ENCODE peak calls at places on chromosome 10, in four cellular contexts. G, F, M and A are unnamed samples.

GRCh38 chr10:17454181-17454800 is at the start of gene ST8SIA6:
- DNase-seq in G (peak), F (peak), M (peak), A (peak)

GRCh38 chr10:72918352-72918751 is 24.8 kb downstream of the OIT3 start:
- DNase-seq in G (no peak), F (no peak), M (no peak), A (no peak)

GRCh38 chr10:83089335-83089734 is 1050.0 kb upstream of the GHITM start:
- DNase-seq in G (no peak), F (no peak), M (no peak), A (no peak)

GRCh38 chr10:131669838-131670237 is 231.0 kb upstream of the PPP2R2D start:
- DNase-seq in G (no peak), F (no peak), M (no peak), A (no peak)

GRCh38 chr10:80487791-80488538 is 33.9 kb downstream of the TSPAN14 start:
- DNase-seq in G (no peak), F (no peak), M (no peak), A (peak)

GRCh38 chr10:19629559-19629958 is 186.7 kb upstream of the PLXDC2 start:
- DNase-seq in G (no peak), F (peak), M (no peak), A (no peak)

GRCh38 chr10:93701903-93702277 is 502 bp downstream of the FRA10AC1 start:
- DNase-seq in G (no peak), F (no peak), M (no peak), A (no peak)

GRCh38 chr10:67115972-67116371 is 190.1 kb downstream of the LRRTM3 start:
- DNase-seq in G (no peak), F (no peak), M (no peak), A (no peak)

GRCh38 chr10:69583106-69583505 is 9.9 kb upstream of the NEUROG3 start:
- DNase-seq in G (no peak), F (no peak), M (no peak), A (no peak)

GRCh38 chr10:69579661-69580060 is 6.4 kb upstream of the NEUROG3 start:
- DNase-seq in G (no peak), F (no peak), M (no peak), A (no peak)

GRCh38 chr10:69577268-69578232 is 4.3 kb upstream of the NEUROG3 start:
- DNase-seq in G (no peak), F (no peak), M (no peak), A (no peak)

GRCh38 chr10:69578508-69578991 is 5.3 kb upstream of the NEUROG3 start:
- DNase-seq in G (no peak), F (no peak), M (no peak), A (no peak)

GRCh38 chr10:69580435-69580834 is 7.2 kb upstream of the NEUROG3 start:
- DNase-seq in G (no peak), F (no peak), M (no peak), A (no peak)
- TF ChIP-seq CTCF in G (no peak), F (no peak), M (no peak), A (no peak)

GRCh38 chr10:63084690-63085377 is 48.3 kb upstream of the NRBF2 start:
- DNase-seq in G (no peak), F (no peak), M (no peak), A (no peak)
- TF ChIP-seq CTCF in G (no peak), F (no peak), M (no peak), A (no peak)

GRCh38 chr10:100930368-100930767 is 17.6 kb downstream of the SLF2 start:
- DNase-seq in G (no peak), F (no peak), M (no peak), A (no peak)
- TF ChIP-seq CTCF in G (no peak), F (no peak), M (no peak), A (no peak)

DNA sequence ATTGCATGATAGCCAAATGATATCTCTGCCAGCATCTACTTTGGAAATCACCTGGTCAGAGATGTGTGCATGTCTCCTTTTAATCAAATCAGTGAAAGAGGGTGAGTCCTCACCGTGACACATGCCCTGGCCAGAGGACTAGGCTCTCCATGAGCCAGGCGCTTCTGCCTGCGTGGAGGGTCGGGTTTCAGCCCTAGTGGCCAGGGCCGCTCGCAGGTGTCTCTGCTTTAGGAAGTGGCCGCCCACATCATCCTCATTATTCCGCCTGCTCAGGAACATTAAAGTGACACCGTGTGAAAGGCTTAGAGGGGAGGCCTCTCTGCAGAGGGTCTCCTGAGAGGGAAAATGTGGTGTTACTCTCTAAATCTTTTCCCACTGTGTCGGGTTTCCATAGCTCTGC is 173.6 kb upstream of the PRKCQ start:
- DNase-seq in G (no peak), F (no peak), M (no peak), A (no peak)
- TF ChIP-seq CTCF in G (no peak), F (no peak), M (no peak), A (no peak)

GRCh38 chr10:14761372-14761771 is 13.3 kb downstream of the FAM107B start:
- DNase-seq in G (no peak), F (no peak), M (no peak), A (no peak)

GRCh38 chr10:14758451-14758850 is 16.2 kb downstream of the FAM107B start:
- DNase-seq in G (no peak), F (no peak), M (no peak), A (no peak)

GRCh38 chr10:14757394-14757793 is 17.3 kb downstream of the FAM107B start:
- DNase-seq in G (no peak), F (no peak), M (no peak), A (no peak)

GRCh38 chr10:14757996-14758395 is 16.7 kb downstream of the FAM107B start:
- DNase-seq in G (no peak), F (no peak), M (no peak), A (no peak)

DNA sequence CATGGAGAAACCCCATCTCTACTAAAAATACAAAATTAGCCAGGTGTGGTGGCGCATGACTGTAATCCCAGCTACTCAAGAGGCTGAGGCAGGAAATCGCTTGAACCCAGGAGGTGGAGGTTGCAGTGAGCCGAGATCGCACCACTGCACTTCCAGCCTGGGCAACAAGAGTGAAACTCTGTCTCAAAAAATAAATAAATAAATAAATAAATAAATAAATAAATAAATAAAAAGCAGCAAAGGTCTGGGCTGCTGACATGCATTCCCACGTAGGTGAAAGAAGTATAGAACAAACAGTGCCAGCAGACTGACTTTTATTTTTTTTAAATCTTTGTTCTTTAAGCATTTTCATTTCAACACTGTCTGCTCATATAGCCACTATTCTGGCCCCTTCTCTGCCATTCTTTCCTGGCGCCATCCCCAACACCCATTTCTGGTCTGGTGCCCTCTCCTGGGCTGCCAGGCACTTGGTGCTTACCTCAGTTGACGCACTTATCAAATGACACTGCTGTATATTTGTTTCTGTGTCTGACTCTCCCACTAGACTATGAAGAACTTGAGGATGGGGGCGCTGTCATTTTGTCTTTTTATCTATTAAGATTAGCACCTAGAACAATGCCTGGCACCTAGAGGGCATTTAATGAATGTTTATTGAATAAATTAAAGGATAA is 15.6 kb downstream of the FAM107B start:
- DNase-seq in G (no peak), F (no peak), M (no peak), A (no peak)
- TF ChIP-seq CTCF in G (no peak), F (no peak), M (no peak), A (no peak)